ENCODE peak calls at places on chromosome 4, in six cellular contexts. P, C, M, W, N and B are unnamed samples.

GRCh38 chr4:87188932-87189331 is 31.5 kb downstream of the KLHL8 start:
- DNase-seq in P (no peak), C (no peak), M (no peak), W (no peak), N (peak; percentile 39), B (no peak)

GRCh38 chr4:70505152-70505748 is 13.1 kb upstream of the AMTN start:
- DNase-seq in P (peak; percentile 44), C (peak; percentile 38), M (peak; percentile 54), W (no peak), N (peak; percentile 46), B (peak; percentile 54)

GRCh38 chr4:156584100-156584499 is 387.5 kb downstream of the PDGFC start:
- DNase-seq in P (no peak), C (no peak), M (no peak), W (no peak), N (peak; percentile 2), B (peak; percentile 23)

GRCh38 chr4:79526970-79527565 is 119.0 kb upstream of the GK2 start:
- DNase-seq in P (no peak), C (no peak), M (no peak), W (no peak), N (no peak), B (no peak)

GRCh38 chr4:29908276-29908675 is 811.9 kb upstream of the PCDH7 start:
- DNase-seq in P (no peak), C (no peak), M (no peak), W (no peak), N (no peak), B (no peak)

GRCh38 chr4:47122592-47123291 is 91.4 kb downstream of the GABRB1 start:
- DNase-seq in P (peak; percentile 61), C (peak; percentile 63), M (peak; percentile 38), W (peak; percentile 21), N (peak; percentile 84), B (peak; percentile 74)

GRCh38 chr4:1512738-1513660 is 106.8 kb upstream of the NKX1-1 start:
- DNase-seq in P (peak; percentile 48), C (peak; percentile 16), M (peak; percentile 78), W (no peak), N (no peak), B (peak; percentile 5)

GRCh38 chr4:48268956-48269860 is at the start of gene TEC:
- DNase-seq in P (peak; percentile 60), C (no peak), M (peak; percentile 68), W (no peak), N (peak; percentile 80), B (peak; percentile 22)

GRCh38 chr4:174118171-174118570 is 165.3 kb downstream of the FBXO8 start:
- DNase-seq in P (no peak), C (no peak), M (no peak), W (no peak), N (no peak), B (no peak)

GRCh38 chr4:7771541-7772507 is 167.8 kb downstream of the AFAP1 start:
- DNase-seq in P (no peak), C (no peak), M (no peak), W (peak; percentile 54), N (no peak), B (no peak)

GRCh38 chr4:76872556-76872955 is 25.4 kb downstream of the SOWAHB start:
- DNase-seq in P (no peak), C (no peak), M (no peak), W (no peak), N (no peak), B (no peak)

DNA sequence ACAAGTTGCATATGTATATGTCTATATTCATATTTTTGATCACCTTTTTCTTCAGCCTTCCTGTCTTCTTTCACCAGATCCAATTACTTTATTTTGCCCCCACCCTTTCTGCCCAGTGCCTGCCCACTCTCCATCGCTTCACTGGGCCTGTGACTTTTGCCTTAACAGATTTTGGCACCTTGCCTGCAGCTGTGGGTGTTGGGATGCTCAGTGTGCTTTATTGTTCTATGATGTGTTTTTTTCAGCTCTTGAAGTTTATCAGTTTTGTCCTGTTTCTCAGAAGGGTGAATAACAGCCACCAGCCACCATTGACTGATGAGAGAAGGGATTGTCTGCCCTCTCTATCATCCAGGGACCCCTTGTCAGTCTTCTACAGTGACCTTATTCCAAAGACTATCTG is 77.2 kb upstream of the GALNT7 start:
- DNase-seq in P (no peak), C (no peak), M (no peak), W (no peak), N (no peak), B (peak; percentile 19)
- TF ChIP-seq MYC in P (no peak), C (no peak), M (no peak), W (no peak), N (no peak), B (no peak)

DNA sequence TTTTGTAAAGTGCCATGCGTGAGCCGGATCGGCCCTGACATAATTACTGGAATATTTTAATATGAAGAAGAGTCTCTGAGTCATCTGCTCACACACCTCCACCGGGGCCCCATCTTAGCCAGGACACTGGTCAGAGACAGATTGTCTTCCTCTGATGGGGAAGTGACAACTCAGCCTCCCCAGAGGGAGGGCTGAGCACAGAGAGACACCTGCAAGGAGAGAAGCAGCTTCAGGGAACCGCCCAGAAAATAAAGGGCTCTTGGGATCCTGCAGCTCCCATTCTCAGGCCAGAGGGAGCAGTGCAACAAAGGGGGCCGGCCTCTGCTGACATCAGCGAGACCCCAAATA is 88.5 kb downstream of the DCTD start:
- DNase-seq in P (no peak), C (no peak), M (no peak), W (no peak), N (peak; percentile 18), B (no peak)
- TF ChIP-seq MYC in P (no peak), C (no peak), M (no peak), W (no peak), N (no peak), B (no peak)

GRCh38 chr4:93065790-93066189 is 762.0 kb downstream of the GRID2 start:
- DNase-seq in P (no peak), C (no peak), M (no peak), W (no peak), N (no peak), B (no peak)

GRCh38 chr4:93066746-93067145 is 761.8 kb upstream of the ATOH1 start:
- DNase-seq in P (no peak), C (no peak), M (no peak), W (no peak), N (no peak), B (no peak)

DNA sequence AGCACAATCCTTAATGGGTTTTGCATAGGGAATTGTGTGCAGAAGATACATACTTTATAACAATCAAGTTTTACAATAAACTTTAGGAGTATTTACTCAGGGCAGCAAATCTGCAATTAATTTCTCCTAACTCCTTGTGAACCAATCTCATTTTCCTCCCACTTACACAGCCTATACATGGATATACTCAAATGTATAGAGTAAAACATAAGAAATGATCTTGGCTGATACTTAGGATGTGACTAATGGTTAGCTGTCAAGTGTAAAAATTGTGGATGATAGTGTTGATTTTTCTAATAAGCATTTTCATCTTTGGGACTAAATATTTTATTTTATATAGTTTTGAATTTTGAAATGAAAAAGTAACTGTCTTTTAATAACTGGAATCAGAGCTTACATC is 759.6 kb downstream of the GRID2 start:
- DNase-seq in P (no peak), C (no peak), M (no peak), W (no peak), N (no peak), B (no peak)
- TF ChIP-seq MYC in P (no peak), C (no peak), M (no peak), W (no peak), N (no peak), B (no peak)

DNA sequence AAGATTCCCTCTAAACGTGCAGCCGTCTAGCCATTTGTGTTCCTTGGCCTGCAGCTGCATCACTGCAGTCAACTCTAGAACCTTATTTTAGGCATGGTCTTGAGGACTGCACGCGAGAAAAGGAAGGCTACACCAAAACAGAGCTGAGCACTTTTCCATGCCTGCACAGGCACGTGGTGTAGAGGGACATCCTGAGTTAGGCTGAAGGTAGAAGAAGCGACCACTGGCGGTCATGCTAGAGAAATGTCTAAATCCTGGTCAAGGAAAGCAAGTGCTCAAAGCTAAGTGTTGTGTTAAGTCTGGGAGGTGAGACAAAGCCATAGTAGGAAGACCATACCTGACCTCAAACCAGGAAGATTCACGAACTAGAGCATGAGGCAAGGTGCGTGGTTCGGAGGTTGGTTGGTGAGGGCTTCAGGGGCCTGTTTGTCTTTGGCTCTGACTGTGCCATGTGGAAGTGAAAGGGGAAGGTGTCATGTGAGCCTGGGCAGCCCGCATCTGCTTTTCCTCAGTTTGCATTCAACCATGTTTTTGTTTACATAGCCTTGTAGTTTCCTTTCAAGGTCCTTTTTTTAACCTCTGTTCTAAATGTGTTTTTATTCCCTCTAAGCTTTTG is 203.8 kb downstream of the AASDH start:
- DNase-seq in P (peak; percentile 18), C (no peak), M (no peak), W (peak; percentile 7), N (peak; percentile 22), B (peak; percentile 10)
- TF ChIP-seq MYC in P (no peak), C (no peak), M (peak; percentile 81), W (peak; percentile 36), N (no peak), B (no peak)

DNA sequence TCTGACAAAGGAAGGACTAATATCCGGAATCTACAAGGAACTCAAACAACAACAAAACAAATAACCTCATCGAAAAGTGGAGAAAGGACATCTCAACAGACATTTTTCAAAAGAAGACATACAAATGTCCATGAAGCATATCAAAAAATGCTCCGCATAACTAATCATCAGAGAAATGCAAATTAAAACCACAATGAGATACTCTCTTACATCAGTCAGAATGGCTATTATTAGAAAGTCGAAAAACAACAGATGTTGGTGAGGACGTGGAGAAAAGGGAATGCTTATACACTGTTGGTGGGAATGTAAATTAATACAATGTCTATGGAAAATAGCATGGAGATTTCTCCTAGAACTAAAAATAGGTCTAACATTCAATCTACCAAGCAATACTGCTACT is 51.1 kb upstream of the MYOZ2 start:
- DNase-seq in P (no peak), C (no peak), M (no peak), W (no peak), N (no peak), B (no peak)
- TF ChIP-seq MYC in P (no peak), C (no peak), M (no peak), W (no peak), N (no peak), B (no peak)

GRCh38 chr4:168908093-168908492 is 102.0 kb downstream of the CBR4 start:
- DNase-seq in P (no peak), C (no peak), M (no peak), W (no peak), N (no peak), B (no peak)

GRCh38 chr4:168908859-168909390 is 101.1 kb downstream of the CBR4 start:
- DNase-seq in P (no peak), C (no peak), M (no peak), W (no peak), N (no peak), B (no peak)

DNA sequence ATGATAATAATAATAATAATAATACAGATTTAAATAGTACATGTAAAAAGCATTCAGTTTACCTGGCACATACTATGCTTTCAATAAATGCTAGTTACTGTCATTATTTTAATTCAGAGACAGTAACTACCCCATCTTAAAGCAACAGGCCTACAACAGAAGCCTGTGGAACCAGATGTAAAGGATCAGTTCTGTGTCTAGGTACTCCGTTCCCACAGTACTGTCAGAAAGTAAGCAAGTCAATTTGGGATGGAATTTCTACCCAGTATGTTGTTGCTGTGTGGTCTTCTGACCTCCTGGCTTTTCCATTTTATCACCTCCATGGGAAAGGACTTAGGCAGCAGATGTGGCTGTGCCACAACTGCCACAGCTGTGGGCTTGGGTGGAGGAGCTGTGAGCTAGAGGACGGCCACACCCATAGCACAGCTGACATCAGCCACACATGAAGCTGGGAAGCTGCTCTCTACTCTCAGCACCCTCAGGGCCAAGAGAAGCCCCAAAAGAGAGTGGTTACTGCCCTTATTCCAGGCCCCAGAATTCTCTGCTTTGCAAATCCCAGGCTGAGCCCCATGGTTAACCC is 102.8 kb downstream of the CBR4 start:
- DNase-seq in P (no peak), C (no peak), M (no peak), W (no peak), N (no peak), B (no peak)
- TF ChIP-seq MYC in P (no peak), C (no peak), M (no peak), W (no peak), N (no peak), B (no peak)